ENCODE peak calls at places on chromosomes 13 and 19, in five cellular contexts. E is psoas muscle, L is ovary, O is uterus, D is IMR-90. N is an unnamed sample.

GRCh38 chr13:94548382-94549240 is 47.3 kb downstream of the TGDS start:
- DNase-seq in E (peak), L (peak), O (peak), D (peak), N (no peak)

GRCh38 chr13:34349091-34349722 is 531.3 kb downstream of the RFC3 start:
- DNase-seq in E (peak), L (no peak), O (peak), D (peak), N (peak)

GRCh38 chr13:114174529-114174941 is 4.5 kb upstream of the CFAP97D2 start:
- DNase-seq in E (no peak), L (no peak), O (no peak), D (peak), N (no peak)

GRCh38 chr19:4186087-4186993 is 3.9 kb downstream of the ANKRD24 start:
- DNase-seq in E (peak), L (peak), O (peak), D (peak), N (peak)

GRCh38 chr13:36051082-36051481 is 80.1 kb downstream of the DCLK1 start:
- DNase-seq in E (no peak), L (no peak), O (no peak), D (no peak), N (no peak)

GRCh38 chr13:22696433-22696832 is 484.3 kb upstream of the SGCG start:
- DNase-seq in E (no peak), L (no peak), O (no peak), D (no peak), N (no peak)

GRCh38 chr13:60379837-60380236 is 17.2 kb upstream of the TDRD3 start:
- DNase-seq in E (no peak), L (no peak), O (no peak), D (no peak), N (no peak)

GRCh38 chr13:30443957-30444404 is 21.7 kb downstream of the UBE2L5 start:
- DNase-seq in E (no peak), L (no peak), O (no peak), D (no peak), N (no peak)

GRCh38 chr19:33247441-33247819 is 21.8 kb upstream of the SLC7A10 start:
- DNase-seq in E (peak), L (no peak), O (no peak), D (no peak), N (no peak)

GRCh38 chr19:46863818-46864629 is 3.2 kb downstream of the ARHGAP35 start:
- DNase-seq in E (no peak), L (no peak), O (no peak), D (peak), N (no peak)

GRCh38 chr13:48626077-48626449 is 27.7 kb upstream of the CYSLTR2 start:
- DNase-seq in E (no peak), L (no peak), O (no peak), D (peak), N (no peak)

GRCh38 chr19:5293607-5294089 is 47.0 kb downstream of the PTPRS start:
- DNase-seq in E (peak), L (peak), O (peak), D (peak), N (peak)

GRCh38 chr13:101398920-101399319 is 17.4 kb downstream of the NALCN start:
- DNase-seq in E (no peak), L (no peak), O (no peak), D (peak), N (no peak)

GRCh38 chr13:114203536-114203935 is 24.5 kb downstream of the CFAP97D2 start:
- DNase-seq in E (no peak), L (no peak), O (no peak), D (no peak), N (no peak)

GRCh38 chr19:37872383-37872782 is 34.0 kb downstream of the WDR87 start:
- DNase-seq in E (no peak), L (no peak), O (no peak), D (peak), N (no peak)

GRCh38 chr13:66635526-66635925 is 594.6 kb downstream of the PCDH9 start:
- DNase-seq in E (no peak), L (no peak), O (no peak), D (peak), N (no peak)

GRCh38 chr13:93388701-93389100 is 162.1 kb downstream of the GPC6 start:
- DNase-seq in E (no peak), L (no peak), O (no peak), D (peak), N (no peak)

GRCh38 chr19:40231544-40232424 is 5.3 kb upstream of the CCNP start:
- DNase-seq in E (no peak), L (no peak), O (no peak), D (no peak), N (no peak)

DNA sequence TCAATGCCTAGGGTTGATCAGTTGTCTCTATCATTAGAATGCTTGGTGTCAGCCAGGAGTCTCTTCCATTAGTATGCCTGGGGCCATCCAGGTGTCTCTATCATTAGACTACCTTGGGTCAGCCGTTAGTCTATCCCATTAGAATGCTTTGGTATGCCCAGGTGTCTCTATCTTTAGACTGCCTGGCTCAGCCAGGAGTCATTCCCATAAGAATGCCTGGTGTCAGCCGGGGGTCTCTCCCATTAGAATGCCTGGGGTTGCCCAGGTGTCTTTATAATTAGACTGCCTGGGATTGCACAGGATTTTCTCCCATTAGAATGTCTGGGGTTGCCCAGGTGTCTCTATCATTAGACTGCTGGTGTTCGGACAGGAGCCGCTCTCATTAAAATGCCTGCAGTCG is 1442.9 kb downstream of the UQCRFS1 start:
- DNase-seq in E (no peak), L (no peak), O (no peak), D (no peak), N (no peak)
- H3K27ac ChIP-seq in E (no peak), L (no peak), O (no peak), D (no peak), N (no peak)

DNA sequence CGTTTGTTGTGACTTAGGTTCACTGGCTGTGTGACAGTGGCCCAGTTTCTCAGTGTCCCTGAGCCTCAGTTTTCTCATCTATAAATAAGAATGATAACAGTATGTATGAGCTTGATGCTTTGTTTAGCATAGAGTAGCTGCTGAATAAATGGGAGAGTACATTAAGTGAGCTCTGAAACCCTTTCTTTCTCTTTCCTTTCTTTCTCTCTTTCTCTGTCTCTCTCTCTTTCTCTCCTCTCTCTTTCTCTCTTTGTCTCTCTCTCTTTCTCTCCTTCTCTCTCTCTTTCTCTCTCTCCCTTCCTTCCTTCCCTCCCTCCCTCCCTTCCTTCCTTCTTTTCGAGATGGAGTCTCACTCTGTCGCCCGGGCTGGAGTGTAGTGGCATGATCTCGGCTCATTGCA is 2.0 kb downstream of the KXD1 start:
- DNase-seq in E (no peak), L (no peak), O (no peak), D (no peak), N (no peak)
- H3K4me3 ChIP-seq in E (no peak), L (no peak), O (no peak), D (no peak), N (no peak)

GRCh38 chr19:49506575-49507105 is 5.8 kb upstream of the FCGRT start:
- DNase-seq in E (peak), L (no peak), O (no peak), D (no peak), N (peak)
- H3K27ac ChIP-seq in E (no peak), L (no peak), O (no peak), D (no peak), N (no peak)

GRCh38 chr19:7905298-7905697 is 1.6 kb downstream of the MAP2K7 start:
- DNase-seq in E (no peak), L (peak), O (no peak), D (no peak), N (peak)
- H3K4me3 ChIP-seq in E (peak), L (no peak), O (no peak), D (no peak), N (no peak)

GRCh38 chr13:99374169-99374991 is 67.2 kb upstream of the GPR183 start:
- DNase-seq in E (no peak), L (no peak), O (no peak), D (no peak), N (no peak)
- H3K27ac ChIP-seq in E (no peak), L (no peak), O (no peak), D (no peak), N (no peak)

GRCh38 chr19:35332817-35333216 is 3.8 kb downstream of the CD22 start:
- DNase-seq in E (no peak), L (no peak), O (no peak), D (no peak), N (no peak)
- H3K4me3 ChIP-seq in E (no peak), L (no peak), O (no peak), D (no peak), N (no peak)

GRCh38 chr13:46134494-46134893 is 29.7 kb upstream of the CPB2 start:
- DNase-seq in E (no peak), L (no peak), O (no peak), D (no peak), N (no peak)
- H3K27ac ChIP-seq in E (no peak), L (no peak), O (no peak), D (no peak), N (no peak)

DNA sequence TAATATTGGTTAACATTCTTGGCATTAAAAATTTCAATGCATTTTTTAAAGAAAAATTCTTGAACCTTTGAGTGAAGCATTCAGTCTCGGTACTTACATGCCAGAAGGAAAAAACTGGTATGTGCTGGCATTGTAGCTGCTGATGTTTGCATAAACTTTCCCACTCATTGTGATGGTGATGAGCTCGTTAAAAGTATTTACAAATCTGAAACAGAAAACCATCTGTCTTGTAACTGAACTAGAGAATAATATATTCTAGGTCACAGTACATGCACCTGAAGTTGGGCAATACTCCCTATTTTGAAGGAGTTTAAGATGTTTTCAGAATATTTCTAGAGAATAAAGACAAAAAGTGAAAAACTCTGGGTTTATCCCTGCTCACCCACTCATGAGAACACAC is 64.1 kb downstream of the SLC15A1 start:
- DNase-seq in E (no peak), L (no peak), O (no peak), D (no peak), N (no peak)
- H3K4me3 ChIP-seq in E (no peak), L (no peak), O (no peak), D (no peak), N (no peak)